ENCODE peak calls at places on chromosome 7, in six cellular contexts. One of them, this sample, is unnamed.

GRCh38 chr7:11831727-11832495 is at the start of gene THSD7A:
- DNase-seq in NCI-H1105 treated with DMSO at 0.1 percent for 48 hours: peak; percentile 80
- DNase-seq in HFFc6: no peak
- DNase-seq in WTC11: peak; percentile 69
- DNase-seq in pons: no peak
- DNase-seq in stomach: peak; percentile 54
- DNase-seq in this sample: no peak

GRCh38 chr7:20331231-20331880 is 656 bp downstream of the ITGB8 start:
- DNase-seq in stomach: peak; percentile 53
- DNase-seq in pons: peak; percentile 93
- DNase-seq in NCI-H1105 treated with DMSO at 0.1 percent for 48 hours: peak; percentile 74
- DNase-seq in HFFc6: no peak
- DNase-seq in WTC11: peak; percentile 66
- DNase-seq in this sample: no peak

GRCh38 chr7:30845426-30846135 is 66.1 kb upstream of the AQP1 start:
- DNase-seq in stomach: no peak
- DNase-seq in pons: peak; percentile 34
- DNase-seq in HFFc6: peak; percentile 58
- DNase-seq in NCI-H1105 treated with DMSO at 0.1 percent for 48 hours: no peak
- DNase-seq in WTC11: no peak
- DNase-seq in this sample: peak; percentile 97

GRCh38 chr7:103660455-103661371 is 214.7 kb upstream of the SLC26A5 start:
- DNase-seq in stomach: no peak
- DNase-seq in NCI-H1105 treated with DMSO at 0.1 percent for 48 hours: no peak
- DNase-seq in pons: no peak
- DNase-seq in HFFc6: peak; percentile 44
- DNase-seq in WTC11: no peak
- DNase-seq in this sample: no peak

GRCh38 chr7:151101621-151102396 is 15.5 kb downstream of the AGAP3 start:
- DNase-seq in HFFc6: no peak
- DNase-seq in WTC11: no peak
- DNase-seq in stomach: no peak
- DNase-seq in NCI-H1105 treated with DMSO at 0.1 percent for 48 hours: no peak
- DNase-seq in pons: no peak
- DNase-seq in this sample: no peak

GRCh38 chr7:36473454-36474282 is 84.0 kb downstream of the ANLN start:
- DNase-seq in WTC11: peak; percentile 79
- DNase-seq in stomach: peak; percentile 39
- DNase-seq in NCI-H1105 treated with DMSO at 0.1 percent for 48 hours: peak; percentile 24
- DNase-seq in pons: peak; percentile 43
- DNase-seq in HFFc6: no peak
- DNase-seq in this sample: peak; percentile 54

GRCh38 chr7:43193905-43194304 is 81.5 kb downstream of the HECW1 start:
- DNase-seq in pons: no peak
- DNase-seq in stomach: no peak
- DNase-seq in NCI-H1105 treated with DMSO at 0.1 percent for 48 hours: no peak
- DNase-seq in HFFc6: no peak
- DNase-seq in WTC11: no peak
- DNase-seq in this sample: no peak

GRCh38 chr7:159095979-159096411 is 48.7 kb downstream of the VIPR2 start:
- DNase-seq in HFFc6: no peak
- DNase-seq in NCI-H1105 treated with DMSO at 0.1 percent for 48 hours: no peak
- DNase-seq in pons: no peak
- DNase-seq in stomach: peak; percentile 20
- DNase-seq in WTC11: no peak
- DNase-seq in this sample: no peak

GRCh38 chr7:46786221-46786951 is 795.5 kb downstream of the TNS3 start:
- DNase-seq in stomach: no peak
- DNase-seq in WTC11: no peak
- DNase-seq in NCI-H1105 treated with DMSO at 0.1 percent for 48 hours: no peak
- DNase-seq in pons: no peak
- DNase-seq in HFFc6: peak; percentile 42
- DNase-seq in this sample: no peak

GRCh38 chr7:4144801-4145470 is 537.2 kb upstream of the FOXK1 start:
- DNase-seq in pons: no peak
- DNase-seq in HFFc6: no peak
- DNase-seq in NCI-H1105 treated with DMSO at 0.1 percent for 48 hours: no peak
- DNase-seq in WTC11: peak; percentile 44
- DNase-seq in stomach: no peak
- DNase-seq in this sample: no peak

GRCh38 chr7:4742051-4742573 is 33.3 kb upstream of the AP5Z1 start:
- DNase-seq in NCI-H1105 treated with DMSO at 0.1 percent for 48 hours: no peak
- DNase-seq in WTC11: no peak
- DNase-seq in pons: peak; percentile 74
- DNase-seq in HFFc6: no peak
- DNase-seq in stomach: peak; percentile 49
- DNase-seq in this sample: no peak

GRCh38 chr7:107173691-107174406 is 5.0 kb downstream of the HBP1 start:
- DNase-seq in NCI-H1105 treated with DMSO at 0.1 percent for 48 hours: no peak
- DNase-seq in stomach: no peak
- DNase-seq in pons: peak; percentile 91
- DNase-seq in HFFc6: no peak
- DNase-seq in WTC11: no peak
- DNase-seq in this sample: no peak

GRCh38 chr7:71486856-71487628 is 355.1 kb downstream of the GALNT17 start:
- DNase-seq in pons: no peak
- DNase-seq in HFFc6: peak; percentile 30
- DNase-seq in NCI-H1105 treated with DMSO at 0.1 percent for 48 hours: no peak
- DNase-seq in stomach: no peak
- DNase-seq in WTC11: no peak
- DNase-seq in this sample: no peak

GRCh38 chr7:139321071-139321745 is 19.9 kb upstream of the FMC1 start:
- DNase-seq in stomach: no peak
- DNase-seq in NCI-H1105 treated with DMSO at 0.1 percent for 48 hours: no peak
- DNase-seq in pons: no peak
- DNase-seq in HFFc6: peak; percentile 43
- DNase-seq in WTC11: peak; percentile 18
- DNase-seq in this sample: peak; percentile 44

GRCh38 chr7:54985405-54986360 is 33.1 kb upstream of the EGFR start:
- DNase-seq in WTC11: no peak
- DNase-seq in stomach: no peak
- DNase-seq in pons: no peak
- DNase-seq in NCI-H1105 treated with DMSO at 0.1 percent for 48 hours: no peak
- DNase-seq in HFFc6: peak; percentile 96
- DNase-seq in this sample: no peak

GRCh38 chr7:81623251-81623855 is 146.5 kb downstream of the HGF start:
- DNase-seq in WTC11: no peak
- DNase-seq in stomach: no peak
- DNase-seq in NCI-H1105 treated with DMSO at 0.1 percent for 48 hours: no peak
- DNase-seq in pons: no peak
- DNase-seq in HFFc6: no peak
- DNase-seq in this sample: no peak